ENCODE peak calls at places on chromosomes 13 and 19, in six cellular contexts. J, V, B, Z, W and Q are unnamed samples.

GRCh38 chr13:114112826-114113322 is 19.5 kb downstream of the RASA3 start:
- DNase-seq in W (no peak), V (peak), Z (peak), B (no peak), J (no peak), Q (no peak)

GRCh38 chr19:45717983-45718650 is 12.6 kb downstream of the FBXO46 start:
- DNase-seq in B (no peak), V (no peak), J (no peak), Z (no peak), W (no peak), Q (no peak)

GRCh38 chr13:111139874-111140561 is 24.9 kb downstream of the ARHGEF7 start:
- DNase-seq in V (no peak), B (no peak), W (no peak), J (no peak), Z (no peak), Q (no peak)

GRCh38 chr13:78147905-78148304 is 229.3 kb upstream of the EDNRB start:
- DNase-seq in V (no peak), B (peak), W (no peak), J (no peak), Z (no peak), Q (peak)

GRCh38 chr19:55118401-55118991 is 1.1 kb upstream of the PPP1R12C start:
- DNase-seq in Z (peak), W (no peak), V (peak), B (no peak), J (no peak), Q (no peak)

GRCh38 chr13:98176777-98177608 is at the start of gene RNF113B:
- DNase-seq in V (no peak), W (no peak), B (no peak), Z (no peak), J (no peak), Q (no peak)

GRCh38 chr13:112073245-112074138 is 6.5 kb downstream of the SOX1 start:
- DNase-seq in W (no peak), J (no peak), B (no peak), V (no peak), Z (peak), Q (no peak)

GRCh38 chr19:17109300-17109699 is 33.7 kb downstream of the MYO9B start:
- DNase-seq in J (no peak), B (no peak), Z (no peak), V (no peak), W (no peak), Q (no peak)

GRCh38 chr13:104286566-104287290 is 1220.5 kb upstream of the SLC10A2 start:
- DNase-seq in W (no peak), B (peak), J (no peak), Z (peak), V (no peak), Q (no peak)

GRCh38 chr13:108402850-108403249 is 133.3 kb downstream of the TNFSF13B start:
- DNase-seq in J (no peak), V (no peak), Z (peak), W (no peak), B (no peak), Q (no peak)

GRCh38 chr19:46860846-46861690 is at the start of gene ARHGAP35:
- DNase-seq in J (no peak), V (no peak), B (no peak), Z (peak), W (peak), Q (no peak)

GRCh38 chr19:34391813-34392212 is 12.4 kb upstream of the PDCD2L start:
- DNase-seq in J (no peak), Z (no peak), V (no peak), W (no peak), B (no peak), Q (no peak)

GRCh38 chr13:111474136-111475002 is 153.9 kb downstream of the TEX29 start:
- DNase-seq in Z (peak), W (peak), V (no peak), J (no peak), B (peak), Q (peak)

GRCh38 chr13:39417643-39418042 is 185.3 kb downstream of the LHFPL6 start:
- DNase-seq in B (peak), Z (peak), J (no peak), V (no peak), W (no peak), Q (peak)

GRCh38 chr19:58479303-58479702 is 3.2 kb downstream of the ZNF446 start:
- DNase-seq in V (no peak), Z (no peak), W (no peak), B (no peak), J (no peak), Q (no peak)

GRCh38 chr19:13051581-13052165 is 51.0 kb downstream of the LYL1 start:
- DNase-seq in B (peak), V (peak), J (no peak), Z (peak), W (no peak), Q (no peak)

GRCh38 chr19:10655457-10656312 is 1.5 kb downstream of the ILF3 start:
- DNase-seq in V (no peak), W (peak), B (peak), J (no peak), Z (peak), Q (peak)

GRCh38 chr13:97905517-97905916 is 48.0 kb upstream of the IPO5 start:
- DNase-seq in B (no peak), V (no peak), Z (no peak), W (no peak), J (no peak), Q (no peak)

GRCh38 chr19:10535613-10536012 is 8.1 kb upstream of the ATG4D start:
- DNase-seq in Z (no peak), W (no peak), B (peak), V (no peak), J (no peak), Q (no peak)

GRCh38 chr13:50692396-50692915 is 151.0 kb downstream of the DLEU7 start:
- DNase-seq in W (no peak), Z (no peak), B (no peak), J (no peak), V (no peak), Q (no peak)

GRCh38 chr13:24147570-24147963 is 13.0 kb upstream of the SPATA13 start:
- DNase-seq in V (no peak), Z (no peak), W (no peak), J (no peak), B (no peak), Q (no peak)

GRCh38 chr13:22050951-22051563 is 380.2 kb downstream of the FGF9 start:
- DNase-seq in W (no peak), J (no peak), V (no peak), Z (no peak), B (no peak), Q (no peak)

GRCh38 chr13:52405369-52405766 is 604 bp downstream of the THSD1 start:
- DNase-seq in V (no peak), Z (peak), W (peak), J (no peak), B (peak), Q (no peak)

GRCh38 chr13:52412128-52412527 is 6.2 kb upstream of the THSD1 start:
- DNase-seq in Z (no peak), W (no peak), B (no peak), V (no peak), J (no peak), Q (no peak)

GRCh38 chr13:52405767-52406494 is at the start of gene THSD1:
- DNase-seq in B (peak), Z (peak), J (no peak), V (peak), W (peak), Q (no peak)

GRCh38 chr13:52411629-52412028 is 5.7 kb upstream of the THSD1 start:
- DNase-seq in B (peak), W (no peak), Z (no peak), V (no peak), J (no peak), Q (peak)

DNA sequence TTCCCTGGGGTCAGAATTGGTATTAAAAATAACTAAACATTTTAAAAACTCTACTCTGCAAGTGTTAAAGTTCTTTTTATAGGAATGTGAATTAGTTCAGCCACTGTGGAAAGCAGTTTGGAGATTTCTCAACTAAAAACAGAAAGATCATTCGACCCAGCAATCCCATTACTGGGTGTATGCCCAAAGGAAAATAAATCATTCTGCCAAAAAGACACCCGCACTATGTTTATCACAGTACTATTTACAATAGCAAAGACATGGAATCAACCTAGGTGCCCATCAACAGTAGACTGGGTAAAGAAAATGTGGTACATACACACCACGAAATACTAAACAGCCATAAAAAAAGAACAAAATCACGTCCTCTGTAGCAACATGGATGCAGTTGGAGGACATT is 657 bp upstream of the THSD1 start:
- DNase-seq in B (no peak), W (no peak), V (no peak), J (no peak), Z (no peak), Q (no peak)
- H3K27ac ChIP-seq in B (no peak), W (no peak), V (peak), J (no peak), Z (no peak), Q (no peak)

DNA sequence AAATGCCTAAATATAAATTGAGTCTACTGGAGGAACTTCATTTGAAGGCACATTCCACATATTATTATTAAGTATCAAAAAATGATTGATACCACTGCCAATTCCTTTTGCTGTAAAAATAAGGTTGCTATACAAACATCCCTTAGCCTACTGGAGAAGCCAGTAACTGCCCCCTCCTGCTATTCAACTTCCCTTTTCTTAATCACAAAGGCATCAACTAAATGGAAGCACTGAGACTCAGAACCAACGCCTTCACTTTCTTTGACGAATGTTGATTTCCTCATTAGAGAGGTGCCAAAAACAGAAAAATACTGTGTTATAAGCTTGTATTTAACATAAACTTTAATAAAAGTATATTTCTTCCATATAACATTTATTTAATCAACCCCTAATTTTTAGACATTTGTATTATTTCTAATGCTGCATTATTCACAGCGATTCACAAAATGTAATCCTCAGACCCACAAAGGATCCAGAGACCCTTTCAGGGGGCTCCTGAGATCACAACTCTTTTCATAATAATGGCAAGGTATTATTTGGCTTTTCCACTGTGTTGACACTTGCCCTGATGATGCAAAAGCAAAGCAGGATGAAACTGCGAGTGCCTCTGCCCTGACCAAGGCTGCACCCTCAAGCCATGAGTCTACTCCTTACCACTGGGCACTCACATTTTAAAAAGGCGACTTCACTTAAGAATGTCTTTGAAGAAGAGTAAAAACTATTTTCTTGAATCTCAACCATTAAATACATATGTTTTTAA is 11.6 kb downstream of the ELF1 start:
- DNase-seq in V (no peak), J (no peak), W (no peak), B (no peak), Z (peak), Q (no peak)
- H3K4me3 ChIP-seq in V (no peak), J (no peak), W (no peak), B (no peak), Z (no peak), Q (no peak)

GRCh38 chr19:50486823-50487515 is 10.3 kb upstream of the GARIN5A start:
- DNase-seq in J (no peak), Z (peak), B (no peak), W (peak), V (peak), Q (peak)
- TF ChIP-seq CTCF in J (no peak), Z (peak), B (peak), W (peak), V (peak), Q (peak)

DNA sequence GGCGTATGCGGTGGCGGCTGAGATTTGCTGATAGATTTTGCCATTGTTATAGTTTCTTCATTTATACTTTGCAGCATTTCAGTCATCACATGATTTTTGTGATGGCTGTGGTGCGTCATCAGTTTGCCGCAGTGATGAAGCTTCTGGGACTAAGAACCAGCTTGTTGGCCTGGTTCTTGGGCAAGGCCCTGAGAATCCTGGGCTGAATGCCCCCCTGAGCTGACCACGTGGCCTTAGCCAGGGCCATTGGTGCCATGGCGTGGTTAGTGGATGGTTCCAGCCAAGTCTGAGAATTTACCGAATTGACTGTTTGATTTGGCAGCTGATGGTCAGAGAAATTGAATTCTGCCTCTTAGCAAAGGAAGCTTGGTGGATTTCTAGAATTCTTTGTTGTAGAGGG is 17.8 kb downstream of the GATAD2A start:
- DNase-seq in Z (no peak), J (no peak), W (no peak), V (no peak), B (no peak), Q (no peak)
- H3K27ac ChIP-seq in Z (peak), J (peak), W (no peak), V (no peak), B (no peak), Q (no peak)

DNA sequence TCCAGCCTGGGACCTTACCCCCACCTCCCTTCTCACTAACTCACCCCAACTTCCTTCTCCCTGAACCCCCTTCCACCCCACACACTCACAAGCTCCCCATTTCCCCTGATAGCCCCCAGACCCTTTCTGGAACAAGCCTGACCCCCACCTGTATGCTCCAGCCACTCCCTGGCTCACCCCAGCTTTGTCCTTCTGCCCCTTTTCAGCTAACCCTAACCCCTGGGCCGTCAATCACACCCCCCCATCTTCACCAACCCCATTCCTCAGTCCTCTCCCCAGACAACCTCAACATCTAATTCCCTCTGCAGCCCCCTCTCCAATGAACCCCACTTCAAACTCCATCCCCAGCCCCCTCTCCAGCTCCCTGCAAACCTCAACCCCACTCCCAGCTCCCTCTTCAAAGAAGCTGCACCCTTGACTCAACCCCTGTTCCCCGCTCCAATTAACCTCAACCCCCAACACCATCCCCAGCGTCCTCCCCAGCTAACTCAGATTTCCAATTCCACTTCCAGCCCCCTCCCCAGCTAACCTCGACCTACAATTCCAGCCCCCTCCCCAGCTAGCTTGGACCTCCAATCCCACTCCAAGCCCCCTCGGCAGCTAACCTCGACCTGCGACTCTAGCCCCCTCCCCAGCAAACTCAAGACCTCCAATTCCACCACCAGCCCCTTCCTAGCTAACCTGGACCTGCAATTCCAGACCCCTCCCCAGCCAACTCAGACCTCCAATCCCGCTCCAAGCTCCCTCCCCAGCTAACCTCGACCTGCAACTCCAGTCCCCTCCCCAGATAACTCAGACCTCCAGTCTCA is 929 bp downstream of the GNG7 start:
- DNase-seq in V (no peak), J (no peak), B (no peak), Z (no peak), W (no peak), Q (no peak)
- H3K4me3 ChIP-seq in V (no peak), J (peak), B (no peak), Z (peak), W (peak), Q (no peak)

DNA sequence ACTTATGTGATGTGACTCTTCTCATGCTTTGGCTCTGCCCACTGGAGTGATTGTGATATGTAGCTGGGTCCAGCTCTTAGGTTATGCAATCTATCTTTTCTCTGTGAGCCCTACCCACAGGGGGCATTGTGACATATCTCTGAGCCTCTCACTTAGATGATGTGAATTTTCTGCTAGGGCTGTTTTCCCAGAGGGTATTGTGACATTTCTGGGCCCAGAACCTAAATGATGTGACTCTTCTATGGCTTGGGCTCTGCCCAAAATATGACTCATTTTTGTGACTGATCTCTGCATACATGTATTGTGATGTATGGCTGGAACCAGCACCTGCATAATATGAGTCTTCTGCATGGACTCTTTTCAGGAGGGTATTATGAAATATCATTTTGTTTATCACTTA is 12.3 kb upstream of the ZNF254 start:
- DNase-seq in W (no peak), B (peak), J (no peak), V (no peak), Z (no peak), Q (peak)
- TF ChIP-seq CTCF in W (no peak), B (no peak), J (no peak), V (no peak), Z (no peak), Q (no peak)

DNA sequence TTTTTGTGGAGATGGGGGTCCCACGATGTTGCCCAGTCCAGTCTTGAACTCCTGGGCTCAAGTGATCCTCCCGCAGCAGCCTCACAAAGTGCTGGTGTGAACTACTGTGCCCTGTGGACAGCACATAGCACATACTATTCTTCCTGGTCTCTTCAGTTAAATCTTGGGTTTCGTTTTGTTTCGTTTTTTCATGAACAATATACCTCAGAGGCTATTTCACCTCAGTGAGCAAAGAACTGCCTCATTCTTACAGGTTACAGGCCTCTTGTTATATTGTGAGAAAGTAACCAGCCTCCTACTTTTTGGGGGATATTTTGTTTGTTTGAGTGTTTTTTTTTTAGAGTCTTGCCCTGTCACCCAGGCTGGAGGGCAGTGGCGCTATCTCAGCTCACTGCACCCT is 1.3 kb upstream of the C3 start:
- DNase-seq in V (no peak), W (no peak), Z (no peak), B (no peak), J (no peak), Q (no peak)
- H3K27ac ChIP-seq in V (no peak), W (no peak), Z (no peak), B (no peak), J (no peak), Q (no peak)

DNA sequence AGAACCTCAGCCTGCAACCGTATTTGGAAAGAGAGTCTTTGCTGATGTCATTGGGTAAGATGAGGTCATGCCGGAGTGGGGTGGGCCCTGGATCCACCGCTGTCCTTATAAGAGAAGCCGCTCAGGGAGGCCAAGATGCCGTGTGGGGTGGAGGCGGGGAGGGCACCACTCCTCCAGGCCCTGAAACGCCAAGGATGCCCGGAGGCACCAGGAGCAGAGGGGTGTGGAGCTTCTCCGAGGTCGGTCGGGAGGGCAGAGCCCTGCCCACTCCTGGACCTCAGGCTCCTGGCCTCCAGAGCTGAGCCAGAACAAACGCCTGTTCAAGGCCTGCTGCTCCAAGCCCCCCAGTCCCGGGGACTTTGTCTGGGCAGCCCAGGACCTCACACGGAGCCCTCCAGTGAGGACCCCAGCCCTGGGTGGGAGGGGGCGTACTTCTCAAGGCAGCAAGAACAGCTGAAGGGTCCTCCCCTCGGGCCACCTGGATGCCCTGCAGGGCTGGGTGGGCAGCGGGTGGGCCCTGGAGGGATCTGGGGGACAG is 29.9 kb downstream of the PIP5K1C start:
- DNase-seq in J (peak), W (no peak), Z (no peak), B (no peak), V (peak), Q (peak)
- H3K4me3 ChIP-seq in J (peak), W (no peak), Z (no peak), B (no peak), V (peak), Q (peak)

DNA sequence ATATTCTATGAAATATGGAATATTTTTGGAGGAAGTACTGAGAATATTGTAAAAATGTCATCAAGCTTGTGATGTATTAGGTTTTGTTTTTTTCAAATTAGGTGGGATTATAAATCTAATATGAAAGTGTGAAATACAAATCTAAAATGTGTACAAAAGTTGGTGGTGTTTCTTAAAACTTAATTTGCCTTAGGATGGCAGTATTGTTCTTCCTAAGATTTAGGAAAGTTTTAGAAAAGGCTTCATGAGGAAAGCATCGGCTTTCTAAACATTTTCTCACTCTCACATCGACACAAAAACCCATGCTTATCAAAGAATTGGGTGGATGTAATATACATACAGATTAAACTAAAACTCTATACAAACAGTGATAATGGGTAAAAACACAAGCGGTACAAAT is 972.0 kb upstream of the PCDH20 start:
- DNase-seq in V (no peak), Z (peak), W (peak), J (no peak), B (no peak), Q (no peak)
- TF ChIP-seq CTCF in V (no peak), Z (no peak), W (peak), J (no peak), B (peak), Q (no peak)